ENCODE peak calls at places on chromosomes 2 and 18, in ten cellular contexts. D, I, Q, P, H, G, R, A, U and S are unnamed samples.
A peak's percentile ranks its signal among the peaks of the same experiment; 100 is the strongest.

GRCh38 chr2:160630801-160631590 is 137.4 kb upstream of the RBMS1 start:
- DNase-seq in D (no peak), I (no peak), Q (no peak), P (no peak), H (no peak), G (no peak), R (no peak), A (no peak), U (no peak), S (no peak)

GRCh38 chr2:239223330-239224248 is 177.2 kb downstream of the HDAC4 start:
- DNase-seq in D (no peak), I (no peak), Q (no peak), P (peak; percentile 79), H (no peak), G (no peak), R (no peak), A (no peak), U (no peak), S (peak; percentile 49)

GRCh38 chr18:70384181-70384790 is 95.4 kb downstream of the SOCS6 start:
- DNase-seq in D (no peak), I (no peak), Q (no peak), P (no peak), H (peak; percentile 93), G (no peak), R (no peak), A (peak; percentile 94), U (no peak), S (peak; percentile 32)

GRCh38 chr2:119301413-119301812 is 65.2 kb downstream of the C2orf76 start:
- DNase-seq in D (no peak), I (no peak), Q (no peak), P (no peak), H (no peak), G (no peak), R (no peak), A (no peak), U (no peak), S (peak; percentile 80)

GRCh38 chr2:42353792-42354429 is 7.1 kb downstream of the COX7A2L start:
- DNase-seq in D (no peak), I (no peak), Q (no peak), P (no peak), H (no peak), G (no peak), R (no peak), A (no peak), U (no peak), S (no peak)

GRCh38 chr2:135043345-135043744 is 3.9 kb downstream of the MAP3K19 start:
- DNase-seq in D (no peak), I (no peak), Q (no peak), P (no peak), H (no peak), G (no peak), R (peak; percentile 62), A (no peak), U (no peak), S (no peak)

GRCh38 chr18:46447792-46448191 is 209.2 kb downstream of the LOXHD1 start:
- DNase-seq in D (no peak), I (no peak), Q (no peak), P (no peak), H (no peak), G (no peak), R (no peak), A (no peak), U (no peak), S (no peak)

GRCh38 chr2:64014628-64015027 is 4.6 kb downstream of the VPS54 start:
- DNase-seq in D (no peak), I (no peak), Q (no peak), P (no peak), H (no peak), G (no peak), R (no peak), A (no peak), U (no peak), S (no peak)

GRCh38 chr2:222320441-222321395 is 21.9 kb upstream of the PAX3 start:
- DNase-seq in D (no peak), I (no peak), Q (peak; percentile 3), P (no peak), H (no peak), G (no peak), R (no peak), A (no peak), U (no peak), S (peak; percentile 31)

GRCh38 chr2:132547089-132547687 is 122.8 kb downstream of the LYPD1 start:
- DNase-seq in D (no peak), I (peak; percentile 76), Q (peak; percentile 57), P (peak; percentile 68), H (peak; percentile 80), G (no peak), R (peak; percentile 76), A (peak; percentile 66), U (no peak), S (peak; percentile 82)

GRCh38 chr2:200615247-200615646 is 29.4 kb downstream of the AOX1 start:
- DNase-seq in D (no peak), I (no peak), Q (no peak), P (no peak), H (peak; percentile 78), G (no peak), R (no peak), A (peak; percentile 86), U (no peak), S (peak; percentile 74)